ENCODE peak calls at places on chromosomes 4 and X, in eight cellular contexts. One of them, this sample, is unnamed.

GRCh38 chrX:111483876-111484275 is 27.6 kb upstream of the SERTM2 start:
- DNase-seq in astrocyte: no peak
- DNase-seq in fibroblast of lung: no peak
- DNase-seq in bronchial epithelial cell: no peak
- DNase-seq in AG10803: no peak
- DNase-seq in body of pancreas: no peak
- DNase-seq in HCT116: no peak
- DNase-seq in fibroblast of pulmonary artery: no peak
- DNase-seq in this sample: no peak

GRCh38 chrX:155666741-155667140 is 54.0 kb upstream of the TMLHE start:
- DNase-seq in fibroblast of pulmonary artery: no peak
- DNase-seq in astrocyte: no peak
- DNase-seq in body of pancreas: no peak
- DNase-seq in AG10803: no peak
- DNase-seq in fibroblast of lung: no peak
- DNase-seq in bronchial epithelial cell: no peak
- DNase-seq in HCT116: no peak
- DNase-seq in this sample: no peak

GRCh38 chr4:143302526-143302925 is 34.1 kb upstream of the GAB1 start:
- DNase-seq in fibroblast of lung: peak; percentile 66
- DNase-seq in fibroblast of pulmonary artery: peak; percentile 44
- DNase-seq in astrocyte: peak; percentile 50
- DNase-seq in HCT116: no peak
- DNase-seq in bronchial epithelial cell: no peak
- DNase-seq in AG10803: peak; percentile 84
- DNase-seq in body of pancreas: no peak
- DNase-seq in this sample: peak; percentile 43

GRCh38 chrX:132565273-132565672 is 76.4 kb upstream of the MBNL3 start:
- DNase-seq in body of pancreas: no peak
- DNase-seq in fibroblast of lung: peak; percentile 36
- DNase-seq in fibroblast of pulmonary artery: no peak
- DNase-seq in astrocyte: no peak
- DNase-seq in bronchial epithelial cell: no peak
- DNase-seq in HCT116: no peak
- DNase-seq in AG10803: no peak
- DNase-seq in this sample: no peak

GRCh38 chr4:10094841-10095240 is 21.8 kb downstream of the WDR1 start:
- DNase-seq in fibroblast of pulmonary artery: no peak
- DNase-seq in fibroblast of lung: no peak
- DNase-seq in astrocyte: no peak
- DNase-seq in body of pancreas: no peak
- DNase-seq in HCT116: no peak
- DNase-seq in AG10803: no peak
- DNase-seq in bronchial epithelial cell: no peak
- DNase-seq in this sample: no peak

GRCh38 chr4:25031077-25031606 is 396 bp upstream of the LGI2 start:
- DNase-seq in body of pancreas: no peak
- DNase-seq in HCT116: no peak
- DNase-seq in astrocyte: peak; percentile 26
- DNase-seq in fibroblast of lung: peak; percentile 10
- DNase-seq in fibroblast of pulmonary artery: peak; percentile 30
- DNase-seq in AG10803: peak; percentile 6
- DNase-seq in bronchial epithelial cell: no peak
- DNase-seq in this sample: peak; percentile 25

GRCh38 chr4:27115221-27115620 is 254.6 kb downstream of the STIM2 start:
- DNase-seq in bronchial epithelial cell: no peak
- DNase-seq in AG10803: no peak
- DNase-seq in fibroblast of pulmonary artery: no peak
- DNase-seq in astrocyte: no peak
- DNase-seq in body of pancreas: no peak
- DNase-seq in fibroblast of lung: no peak
- DNase-seq in HCT116: no peak
- DNase-seq in this sample: no peak

GRCh38 chr4:104899863-104900262 is 246.8 kb upstream of the TET2 start:
- DNase-seq in fibroblast of pulmonary artery: no peak
- DNase-seq in HCT116: no peak
- DNase-seq in body of pancreas: no peak
- DNase-seq in astrocyte: no peak
- DNase-seq in fibroblast of lung: no peak
- DNase-seq in bronchial epithelial cell: no peak
- DNase-seq in AG10803: no peak
- DNase-seq in this sample: no peak

GRCh38 chr4:142095886-142096605 is 459.7 kb downstream of the IL15 start:
- DNase-seq in fibroblast of lung: peak; percentile 95
- DNase-seq in astrocyte: peak; percentile 98
- DNase-seq in body of pancreas: no peak
- DNase-seq in HCT116: peak; percentile 90
- DNase-seq in fibroblast of pulmonary artery: peak; percentile 95
- DNase-seq in bronchial epithelial cell: peak; percentile 92
- DNase-seq in AG10803: peak; percentile 97
- DNase-seq in this sample: peak; percentile 90

GRCh38 chr4:11483076-11483475 is 54.4 kb upstream of the HS3ST1 start:
- DNase-seq in bronchial epithelial cell: peak; percentile 76
- DNase-seq in body of pancreas: no peak
- DNase-seq in HCT116: no peak
- DNase-seq in fibroblast of pulmonary artery: peak; percentile 39
- DNase-seq in AG10803: no peak
- DNase-seq in astrocyte: peak; percentile 70
- DNase-seq in fibroblast of lung: no peak
- DNase-seq in this sample: peak; percentile 10

GRCh38 chr4:19592391-19592790 is 659.3 kb upstream of the SLIT2 start:
- DNase-seq in astrocyte: no peak
- DNase-seq in fibroblast of lung: no peak
- DNase-seq in AG10803: no peak
- DNase-seq in body of pancreas: no peak
- DNase-seq in fibroblast of pulmonary artery: peak; percentile 20
- DNase-seq in HCT116: no peak
- DNase-seq in bronchial epithelial cell: peak; percentile 68
- DNase-seq in this sample: no peak

GRCh38 chr4:40310225-40310624 is 24.9 kb upstream of the CHRNA9 start:
- DNase-seq in bronchial epithelial cell: no peak
- DNase-seq in astrocyte: no peak
- DNase-seq in HCT116: no peak
- DNase-seq in fibroblast of lung: no peak
- DNase-seq in fibroblast of pulmonary artery: no peak
- DNase-seq in AG10803: no peak
- DNase-seq in body of pancreas: no peak
- DNase-seq in this sample: no peak

GRCh38 chr4:89067407-89067806 is 10.4 kb upstream of the FAM13A start:
- DNase-seq in fibroblast of lung: no peak
- DNase-seq in AG10803: peak; percentile 35
- DNase-seq in fibroblast of pulmonary artery: no peak
- DNase-seq in bronchial epithelial cell: peak; percentile 33
- DNase-seq in body of pancreas: no peak
- DNase-seq in HCT116: no peak
- DNase-seq in astrocyte: peak; percentile 31
- DNase-seq in this sample: no peak

GRCh38 chr4:173866289-173866688 is 336.3 kb upstream of the HAND2 start:
- DNase-seq in body of pancreas: no peak
- DNase-seq in AG10803: no peak
- DNase-seq in HCT116: no peak
- DNase-seq in astrocyte: no peak
- DNase-seq in bronchial epithelial cell: no peak
- DNase-seq in fibroblast of pulmonary artery: no peak
- DNase-seq in fibroblast of lung: no peak
- DNase-seq in this sample: no peak

GRCh38 chrX:133415276-133416105 is at the start of gene GPC4:
- DNase-seq in astrocyte: peak; percentile 38
- DNase-seq in fibroblast of pulmonary artery: peak; percentile 4
- DNase-seq in fibroblast of lung: peak; percentile 54
- DNase-seq in bronchial epithelial cell: no peak
- DNase-seq in body of pancreas: peak; percentile 85
- DNase-seq in HCT116: peak; percentile 57
- DNase-seq in AG10803: peak; percentile 24
- DNase-seq in this sample: peak; percentile 41

GRCh38 chr4:126109836-126110235 is 795.1 kb downstream of the FAT4 start:
- DNase-seq in astrocyte: no peak
- DNase-seq in HCT116: no peak
- DNase-seq in AG10803: no peak
- DNase-seq in body of pancreas: no peak
- DNase-seq in bronchial epithelial cell: no peak
- DNase-seq in fibroblast of pulmonary artery: no peak
- DNase-seq in fibroblast of lung: no peak
- DNase-seq in this sample: no peak

DNA sequence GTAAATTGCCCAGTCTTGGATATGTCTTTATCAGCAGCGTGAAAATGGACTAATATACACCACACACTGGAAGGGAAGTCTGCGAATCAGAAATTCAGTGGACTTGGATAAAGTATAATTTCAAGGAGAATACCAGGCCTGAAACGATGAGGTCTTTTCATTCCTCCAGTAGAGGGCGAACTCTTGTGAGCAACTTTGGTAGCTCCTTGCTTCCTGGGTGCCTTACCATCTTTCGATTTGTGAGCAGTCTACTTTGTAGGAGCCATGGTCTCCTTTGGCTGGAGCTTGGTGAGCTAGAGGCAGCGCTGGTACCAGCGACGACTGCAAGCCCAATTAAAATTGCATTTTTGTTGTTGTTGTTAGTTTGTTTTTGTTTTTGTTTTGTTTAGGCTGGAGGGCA is 791.9 kb downstream of the FAT4 start:
- DNase-seq in AG10803: peak; percentile 3
- DNase-seq in fibroblast of lung: no peak
- DNase-seq in bronchial epithelial cell: peak; percentile 4
- DNase-seq in fibroblast of pulmonary artery: peak; percentile 0
- DNase-seq in astrocyte: no peak
- DNase-seq in body of pancreas: no peak
- DNase-seq in HCT116: peak; percentile 4
- DNase-seq in this sample: peak; percentile 18
- TF ChIP-seq CTCF in AG10803: peak; percentile 32
- TF ChIP-seq CTCF in fibroblast of lung: no peak
- TF ChIP-seq CTCF in bronchial epithelial cell: peak; percentile 29
- TF ChIP-seq CTCF in fibroblast of pulmonary artery: peak; percentile 27
- TF ChIP-seq CTCF in astrocyte: peak; percentile 7
- TF ChIP-seq CTCF in body of pancreas: no peak
- TF ChIP-seq CTCF in HCT116: no peak
- TF ChIP-seq CTCF in this sample: peak; percentile 44

DNA sequence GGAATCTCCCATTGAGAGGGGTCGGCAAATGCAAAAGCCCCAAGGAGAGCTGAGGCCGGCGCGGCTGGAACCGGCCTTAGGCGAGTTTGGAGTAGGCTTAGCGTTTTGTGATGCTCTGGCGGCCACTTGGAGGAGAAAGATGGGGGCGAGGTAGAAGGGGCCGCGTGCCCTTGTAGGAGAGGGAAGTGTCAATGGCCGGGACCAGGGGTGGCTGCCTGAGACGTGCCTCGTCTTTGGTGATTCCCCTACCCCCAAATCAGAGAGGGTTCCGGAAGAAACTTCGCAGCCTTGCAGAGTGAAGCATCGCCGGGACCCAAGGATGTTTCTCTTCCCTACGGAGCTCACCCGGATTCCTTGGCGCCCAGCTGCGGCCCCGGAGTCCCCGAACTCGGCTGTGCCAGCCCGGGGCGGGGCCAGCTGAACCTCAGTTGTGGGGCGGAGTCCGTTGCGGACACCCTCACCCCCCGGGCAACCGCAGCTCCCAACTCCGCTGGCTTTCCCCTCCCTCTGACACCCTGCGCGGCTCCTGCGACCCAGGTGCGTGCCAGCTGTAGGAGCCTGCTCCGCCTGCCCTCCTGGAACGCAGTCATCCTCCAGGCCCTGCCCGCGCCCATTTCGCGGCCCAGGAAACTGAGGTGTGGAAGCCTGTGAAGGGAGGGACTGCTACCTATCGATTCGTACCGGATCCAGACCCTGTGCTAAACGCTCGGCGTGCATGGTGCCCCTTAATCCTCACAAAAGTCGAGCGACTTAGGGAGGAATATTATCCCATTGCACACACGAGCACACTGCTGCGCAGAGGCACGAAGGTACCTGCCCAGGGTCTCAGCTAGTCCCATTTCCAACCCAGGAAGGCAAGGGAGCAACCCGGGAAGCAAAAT is 12.0 kb downstream of the MSX1 start:
- DNase-seq in fibroblast of lung: no peak
- DNase-seq in HCT116: no peak
- DNase-seq in body of pancreas: no peak
- DNase-seq in AG10803: no peak
- DNase-seq in fibroblast of pulmonary artery: no peak
- DNase-seq in bronchial epithelial cell: no peak
- DNase-seq in astrocyte: no peak
- DNase-seq in this sample: no peak
- H3K4me3 ChIP-seq in fibroblast of lung: no peak overlapping the region
- H3K4me3 ChIP-seq in HCT116: no peak overlapping the region
- H3K4me3 ChIP-seq in body of pancreas: no peak overlapping the region
- H3K4me3 ChIP-seq in AG10803: peak overlapping the region; percentile 29
- H3K4me3 ChIP-seq in fibroblast of pulmonary artery: no peak overlapping the region
- H3K4me3 ChIP-seq in bronchial epithelial cell: no peak overlapping the region
- H3K4me3 ChIP-seq in astrocyte: no peak overlapping the region
- H3K4me3 ChIP-seq in this sample: no peak overlapping the region

GRCh38 chr4:175891231-175891630 is 79.2 kb upstream of the GPM6A start:
- DNase-seq in fibroblast of lung: no peak
- DNase-seq in bronchial epithelial cell: no peak
- DNase-seq in AG10803: no peak
- DNase-seq in body of pancreas: no peak
- DNase-seq in fibroblast of pulmonary artery: no peak
- DNase-seq in astrocyte: no peak
- DNase-seq in HCT116: no peak
- DNase-seq in this sample: no peak

GRCh38 chr4:175891863-175892262 is 79.8 kb upstream of the GPM6A start:
- DNase-seq in astrocyte: peak; percentile 26
- DNase-seq in body of pancreas: no peak
- DNase-seq in fibroblast of pulmonary artery: peak; percentile 32
- DNase-seq in AG10803: peak; percentile 8
- DNase-seq in HCT116: peak; percentile 38
- DNase-seq in bronchial epithelial cell: peak; percentile 26
- DNase-seq in fibroblast of lung: peak; percentile 44
- DNase-seq in this sample: peak; percentile 60
- TF ChIP-seq CTCF in astrocyte: peak; percentile 40
- TF ChIP-seq CTCF in body of pancreas: peak; percentile 49
- TF ChIP-seq CTCF in fibroblast of pulmonary artery: peak; percentile 33
- TF ChIP-seq CTCF in AG10803: peak; percentile 18
- TF ChIP-seq CTCF in HCT116: peak; percentile 47
- TF ChIP-seq CTCF in bronchial epithelial cell: no peak
- TF ChIP-seq CTCF in fibroblast of lung: peak; percentile 34
- TF ChIP-seq CTCF in this sample: peak; percentile 49

GRCh38 chr4:139763205-139763604 is 97.6 kb downstream of the MGST2 start:
- DNase-seq in HCT116: no peak
- DNase-seq in AG10803: no peak
- DNase-seq in bronchial epithelial cell: no peak
- DNase-seq in fibroblast of pulmonary artery: no peak
- DNase-seq in astrocyte: no peak
- DNase-seq in fibroblast of lung: no peak
- DNase-seq in body of pancreas: no peak
- DNase-seq in this sample: no peak

GRCh38 chr4:139764686-139765085 is 99.1 kb downstream of the MGST2 start:
- DNase-seq in AG10803: no peak
- DNase-seq in fibroblast of pulmonary artery: no peak
- DNase-seq in astrocyte: no peak
- DNase-seq in fibroblast of lung: no peak
- DNase-seq in HCT116: no peak
- DNase-seq in body of pancreas: no peak
- DNase-seq in bronchial epithelial cell: no peak
- DNase-seq in this sample: no peak

GRCh38 chr4:139762715-139763114 is 97.1 kb downstream of the MGST2 start:
- DNase-seq in fibroblast of pulmonary artery: peak; percentile 80
- DNase-seq in astrocyte: no peak
- DNase-seq in bronchial epithelial cell: no peak
- DNase-seq in HCT116: no peak
- DNase-seq in AG10803: no peak
- DNase-seq in fibroblast of lung: no peak
- DNase-seq in body of pancreas: no peak
- DNase-seq in this sample: no peak

GRCh38 chr4:139764192-139764591 is 98.6 kb downstream of the MGST2 start:
- DNase-seq in astrocyte: no peak
- DNase-seq in fibroblast of lung: no peak
- DNase-seq in body of pancreas: no peak
- DNase-seq in HCT116: no peak
- DNase-seq in fibroblast of pulmonary artery: no peak
- DNase-seq in bronchial epithelial cell: no peak
- DNase-seq in AG10803: no peak
- DNase-seq in this sample: no peak

GRCh38 chr4:139763668-139764067 is 98.0 kb downstream of the MGST2 start:
- DNase-seq in AG10803: no peak
- DNase-seq in bronchial epithelial cell: no peak
- DNase-seq in fibroblast of pulmonary artery: peak; percentile 23
- DNase-seq in astrocyte: no peak
- DNase-seq in HCT116: no peak
- DNase-seq in fibroblast of lung: no peak
- DNase-seq in body of pancreas: no peak
- DNase-seq in this sample: no peak
- H3K4me3 ChIP-seq in AG10803: no peak overlapping the region
- H3K4me3 ChIP-seq in bronchial epithelial cell: no peak overlapping the region
- H3K4me3 ChIP-seq in fibroblast of pulmonary artery: no peak overlapping the region
- H3K4me3 ChIP-seq in astrocyte: no peak overlapping the region
- H3K4me3 ChIP-seq in HCT116: no peak overlapping the region
- H3K4me3 ChIP-seq in fibroblast of lung: no peak overlapping the region
- H3K4me3 ChIP-seq in body of pancreas: no peak overlapping the region
- H3K4me3 ChIP-seq in this sample: no peak overlapping the region